ENCODE peak calls at places on chromosomes 4 and X, in five cellular contexts. F, S, G, O and V are unnamed samples.

GRCh38 chr4:120724656-120725055 is 197.9 kb downstream of the PRDM5 start:
- DNase-seq in F (no peak), S (no peak), G (no peak), O (no peak), V (no peak)

GRCh38 chr4:61572160-61572559 is 372.0 kb downstream of the ADGRL3 start:
- DNase-seq in F (peak), S (no peak), G (peak), O (no peak), V (no peak)

GRCh38 chr4:113678651-113679050 is 82.9 kb downstream of the CAMK2D start:
- DNase-seq in F (no peak), S (no peak), G (no peak), O (no peak), V (no peak)

GRCh38 chr4:1061747-1062146 is 50.3 kb downstream of the FGFRL1 start:
- DNase-seq in F (no peak), S (no peak), G (no peak), O (no peak), V (no peak)

GRCh38 chr4:152735918-152736305 is 43.6 kb downstream of the TIGD4 start:
- DNase-seq in F (no peak), S (no peak), G (no peak), O (no peak), V (no peak)

GRCh38 chrX:72466493-72466892 is 106.2 kb downstream of the HDAC8 start:
- DNase-seq in F (no peak), S (no peak), G (peak), O (no peak), V (no peak)

GRCh38 chr4:8123389-8123788 is 35.2 kb downstream of the ABLIM2 start:
- DNase-seq in F (no peak), S (no peak), G (no peak), O (no peak), V (no peak)

GRCh38 chr4:65918217-65918616 is 247.9 kb upstream of the EPHA5 start:
- DNase-seq in F (peak), S (no peak), G (no peak), O (no peak), V (no peak)

GRCh38 chr4:120155287-120155686 is 88.6 kb upstream of the MAD2L1 start:
- DNase-seq in F (no peak), S (no peak), G (peak), O (no peak), V (no peak)

GRCh38 chrX:13050151-13050550 is 5.7 kb upstream of the FAM9C start:
- DNase-seq in F (no peak), S (no peak), G (no peak), O (no peak), V (no peak)

GRCh38 chr4:88177981-88178632 is 19.7 kb upstream of the ABCG2 start:
- DNase-seq in F (peak), S (no peak), G (peak), O (no peak), V (no peak)

GRCh38 chr4:19380600-19380999 is 871.1 kb upstream of the SLIT2 start:
- DNase-seq in F (peak), S (no peak), G (peak), O (no peak), V (no peak)

GRCh38 chr4:107743532-107743931 is 23.5 kb upstream of the PAPSS1 start:
- DNase-seq in F (no peak), S (no peak), G (no peak), O (no peak), V (no peak)

GRCh38 chr4:130736436-130737185 is 1640.7 kb downstream of the C4orf33 start:
- DNase-seq in F (no peak), S (no peak), G (no peak), O (no peak), V (no peak)

GRCh38 chr4:20454440-20455037 is 202.8 kb downstream of the SLIT2 start:
- DNase-seq in F (no peak), S (no peak), G (no peak), O (no peak), V (no peak)

GRCh38 chr4:37803348-37803973 is 23.0 kb upstream of the PGM2 start:
- DNase-seq in F (peak), S (no peak), G (peak), O (peak), V (no peak)

GRCh38 chr4:118920247-118920646 is 31.6 kb downstream of the SYNPO2 start:
- DNase-seq in F (peak), S (no peak), G (peak), O (no peak), V (no peak)

GRCh38 chr4:47686294-47686872 is 151.5 kb downstream of the CORIN start:
- DNase-seq in F (peak), S (no peak), G (peak), O (peak), V (peak)

GRCh38 chrX:53321216-53321942 is 40.0 kb upstream of the IQSEC2 start:
- DNase-seq in F (no peak), S (no peak), G (no peak), O (peak), V (no peak)

GRCh38 chrX:72045552-72046277 is 86.0 kb downstream of the RTL5 start:
- DNase-seq in F (peak), S (no peak), G (no peak), O (no peak), V (no peak)

GRCh38 chrX:78375894-78376293 is 48.5 kb upstream of the CYSLTR1 start:
- DNase-seq in F (peak), S (no peak), G (no peak), O (no peak), V (no peak)

GRCh38 chr4:3310301-3311094 is 17.7 kb downstream of the RGS12 start:
- DNase-seq in F (no peak), S (peak), G (no peak), O (no peak), V (no peak)

GRCh38 chrX:150074175-150074574 is 135.9 kb upstream of the EOLA2 start:
- DNase-seq in F (no peak), S (no peak), G (peak), O (no peak), V (no peak)

GRCh38 chr4:45944000-45944399 is 179.9 kb downstream of the GABRG1 start:
- DNase-seq in F (peak), S (no peak), G (no peak), O (no peak), V (no peak)

GRCh38 chrX:103919336-103919682 is 43.1 kb upstream of the TMSB15B start:
- DNase-seq in F (peak), S (no peak), G (peak), O (peak), V (no peak)

GRCh38 chr4:112516076-112516385 is at the start of gene NEUROG2:
- DNase-seq in F (no peak), S (no peak), G (no peak), O (no peak), V (peak)

GRCh38 chr4:145352438-145353145 is 129.1 kb upstream of the SMAD1 start:
- DNase-seq in F (no peak), S (no peak), G (no peak), O (no peak), V (no peak)

GRCh38 chr4:87785858-87786509 is 13.4 kb upstream of the IBSP start:
- DNase-seq in F (no peak), S (no peak), G (no peak), O (no peak), V (no peak)

GRCh38 chr4:106019771-106020170 is 124.5 kb downstream of the NPNT start:
- DNase-seq in F (no peak), S (no peak), G (no peak), O (no peak), V (no peak)

GRCh38 chrX:134801267-134801666 is 143.0 kb upstream of the PLAC1 start:
- DNase-seq in F (peak), S (no peak), G (no peak), O (no peak), V (no peak)

GRCh38 chr4:19492611-19493010 is 759.1 kb upstream of the SLIT2 start:
- DNase-seq in F (no peak), S (no peak), G (peak), O (no peak), V (no peak)

GRCh38 chrX:10755477-10756334 is 135.3 kb upstream of the MID1 start:
- DNase-seq in F (no peak), S (no peak), G (peak), O (no peak), V (no peak)

GRCh38 chrX:127138218-127138617 is 318.7 kb downstream of the PRR32 start:
- DNase-seq in F (no peak), S (no peak), G (no peak), O (no peak), V (no peak)

GRCh38 chr4:187302456-187302855 is 578.8 kb upstream of the FAT1 start:
- DNase-seq in F (no peak), S (no peak), G (peak), O (no peak), V (no peak)

GRCh38 chr4:139859876-139860275 is 194.3 kb downstream of the MGST2 start:
- DNase-seq in F (no peak), S (no peak), G (no peak), O (no peak), V (no peak)

GRCh38 chr4:37604464-37604863 is 81.7 kb downstream of the RELL1 start:
- DNase-seq in F (peak), S (no peak), G (peak), O (no peak), V (no peak)

GRCh38 chrX:104318330-104319009 is 63.7 kb upstream of the ESX1 start:
- DNase-seq in F (peak), S (no peak), G (peak), O (no peak), V (no peak)

GRCh38 chrX:50905334-50905733 is 5.2 kb upstream of the BMP15 start:
- DNase-seq in F (peak), S (no peak), G (peak), O (no peak), V (no peak)
- TF ChIP-seq CTCF in F (peak), S (peak), G (peak), O (peak), V (no peak)

DNA sequence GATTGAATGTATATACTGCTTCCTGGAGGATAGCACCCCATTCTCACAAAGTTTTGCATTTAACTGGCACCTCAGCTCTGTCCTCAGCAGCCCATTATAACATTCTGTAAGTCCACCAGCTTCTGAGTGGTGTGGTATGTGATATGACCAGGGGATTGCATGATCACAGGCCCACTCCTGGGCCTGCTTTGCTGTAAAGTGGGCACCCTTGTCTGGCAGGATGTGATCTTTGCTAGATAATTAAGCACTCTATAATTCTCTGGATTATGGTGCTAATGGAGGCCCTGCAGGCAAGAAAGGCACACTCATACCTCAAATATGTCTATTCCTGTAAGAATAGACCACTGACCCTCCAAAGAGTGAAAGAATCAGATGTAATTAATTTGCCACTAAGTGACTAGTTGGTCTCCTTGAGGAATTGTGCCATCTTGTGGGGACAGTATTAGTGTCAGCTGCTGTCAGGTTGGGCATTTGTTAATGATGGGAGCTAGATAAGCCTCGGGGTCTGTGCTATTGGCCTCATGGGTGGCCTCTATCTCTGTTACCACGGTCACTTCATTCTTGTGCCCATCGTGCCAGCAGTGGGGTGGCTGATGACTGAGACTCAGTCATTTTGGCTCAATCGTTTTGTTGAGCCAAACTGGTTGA is 2.2 kb upstream of the CFI start:
- DNase-seq in F (peak), S (no peak), G (peak), O (peak), V (no peak)
- TF ChIP-seq CTCF in F (peak), S (peak), G (no peak), O (peak), V (no peak)

GRCh38 chr4:22895482-22895881 is 202.7 kb downstream of the GBA3 start:
- DNase-seq in F (no peak), S (no peak), G (no peak), O (no peak), V (no peak)

GRCh38 chr4:22901631-22902030 is 208.9 kb downstream of the GBA3 start:
- DNase-seq in F (no peak), S (no peak), G (no peak), O (no peak), V (no peak)

DNA sequence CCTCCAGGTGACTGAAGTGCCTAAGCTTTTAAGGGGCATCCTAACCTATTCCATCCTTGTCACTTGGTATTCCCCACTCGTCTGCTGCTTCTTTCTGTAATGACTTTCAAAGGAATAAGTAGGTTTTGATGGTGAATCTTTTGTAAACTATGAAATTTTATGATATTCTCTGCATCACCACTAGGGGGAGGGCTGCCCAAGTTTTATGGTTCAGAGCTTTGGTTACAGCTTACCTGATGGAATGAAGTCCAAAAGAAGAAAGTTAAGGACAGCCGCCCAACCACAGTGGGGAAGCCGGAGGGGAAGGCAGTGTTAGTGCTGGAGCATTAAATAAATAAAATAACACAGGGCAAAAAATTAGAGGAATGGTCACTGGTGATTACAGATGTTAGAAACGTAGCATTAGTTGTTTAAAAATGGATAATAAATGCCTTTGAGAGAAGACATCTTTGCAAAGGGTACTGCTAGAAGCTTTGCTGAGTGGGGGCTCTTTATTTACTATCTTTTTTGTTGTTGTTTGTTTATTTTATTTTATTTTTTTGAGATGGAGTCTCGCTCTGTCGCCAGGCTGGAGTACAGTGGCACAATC is 204.9 kb downstream of the GBA3 start:
- DNase-seq in F (peak), S (no peak), G (peak), O (peak), V (no peak)
- TF ChIP-seq CTCF in F (peak), S (peak), G (peak), O (peak), V (peak)

GRCh38 chr4:173177232-173177631 is 8.6 kb downstream of the GALNT7 start:
- DNase-seq in F (no peak), S (no peak), G (no peak), O (no peak), V (no peak)
- TF ChIP-seq CTCF in F (no peak), S (no peak), G (no peak), O (no peak), V (no peak)

GRCh38 chr4:183485411-183486160 is 19.3 kb upstream of the ING2 start:
- DNase-seq in F (peak), S (no peak), G (no peak), O (no peak), V (no peak)

GRCh38 chr4:183478926-183479325 is 25.9 kb upstream of the ING2 start:
- DNase-seq in F (no peak), S (no peak), G (no peak), O (no peak), V (no peak)

GRCh38 chr4:183478123-183478522 is 26.7 kb upstream of the ING2 start:
- DNase-seq in F (no peak), S (no peak), G (no peak), O (no peak), V (no peak)

GRCh38 chr4:183483997-183484396 is 20.9 kb upstream of the ING2 start:
- DNase-seq in F (no peak), S (no peak), G (no peak), O (no peak), V (no peak)
- TF ChIP-seq CTCF in F (no peak), S (no peak), G (no peak), O (no peak), V (no peak)

DNA sequence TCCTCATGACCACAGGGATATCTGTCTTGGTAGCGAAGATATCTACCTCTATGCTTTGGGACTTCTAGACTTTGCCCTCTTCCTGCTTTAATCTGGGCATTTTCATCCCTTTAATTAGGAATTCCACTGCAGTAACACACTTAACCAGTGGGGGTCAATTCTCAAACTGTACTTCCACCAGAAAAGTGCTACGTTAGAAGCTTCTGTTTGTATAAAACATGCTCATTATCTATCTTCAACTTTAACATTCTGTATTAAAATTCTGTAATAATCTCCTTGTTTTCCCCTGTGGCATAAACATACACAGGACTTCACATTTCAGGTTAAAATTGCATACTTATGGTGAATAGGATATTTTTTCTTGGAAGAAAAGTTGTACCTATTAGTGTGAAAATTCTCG is 105.6 kb downstream of the AMMECR1 start:
- DNase-seq in F (peak), S (no peak), G (no peak), O (no peak), V (no peak)
- TF ChIP-seq CTCF in F (peak), S (peak), G (no peak), O (no peak), V (no peak)

GRCh38 chr4:83013420-83013867 is 2.8 kb upstream of the LIN54 start:
- DNase-seq in F (no peak), S (no peak), G (no peak), O (no peak), V (no peak)

GRCh38 chr4:83010522-83011318 is at the start of gene LIN54:
- DNase-seq in F (peak), S (peak), G (peak), O (peak), V (peak)

GRCh38 chr4:83011779-83012630 is 1.4 kb upstream of the LIN54 start:
- DNase-seq in F (peak), S (peak), G (peak), O (peak), V (no peak)

GRCh38 chr4:83013931-83014330 is 3.3 kb upstream of the LIN54 start:
- DNase-seq in F (no peak), S (no peak), G (no peak), O (no peak), V (no peak)

DNA sequence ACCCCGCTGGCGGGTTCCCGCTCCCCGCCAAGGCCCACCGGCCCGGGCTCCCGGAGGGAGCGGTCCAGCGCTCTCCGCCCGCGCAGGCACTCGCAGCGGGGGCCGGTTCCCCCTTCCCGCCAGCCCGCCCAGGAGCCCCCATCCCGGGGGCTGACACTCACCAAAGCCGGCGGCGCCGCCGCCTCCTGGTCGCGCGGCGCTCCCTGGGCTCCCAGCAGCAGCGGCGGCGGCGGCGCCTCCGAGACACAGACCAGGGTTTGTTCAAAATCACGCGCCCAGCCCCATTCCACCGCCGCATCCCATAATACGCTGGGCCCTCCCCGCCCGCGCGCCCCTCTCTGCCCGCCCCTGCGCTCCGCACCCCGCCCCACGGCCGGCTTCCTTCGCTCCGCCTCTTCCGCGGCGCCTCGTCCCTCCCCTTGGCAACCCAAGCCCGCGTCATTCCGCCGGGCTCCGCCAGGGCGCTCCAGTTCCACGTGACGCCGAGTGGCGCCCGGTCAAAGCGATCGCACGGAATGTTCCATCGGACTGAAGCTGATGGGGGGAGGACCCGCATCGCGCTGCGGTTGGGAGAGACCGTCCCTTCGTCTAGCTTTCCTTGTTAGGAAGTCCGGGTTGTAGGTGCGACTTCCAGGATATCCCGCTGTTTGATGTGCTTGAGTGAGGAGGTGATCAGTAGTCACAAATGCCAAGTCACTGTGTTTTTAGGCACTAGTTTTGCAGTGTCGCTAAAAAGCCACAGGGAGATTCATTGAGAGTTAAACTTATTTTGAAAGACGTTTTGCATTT is 2.2 kb upstream of the LIN54 start:
- DNase-seq in F (peak), S (peak), G (peak), O (peak), V (peak)
- TF ChIP-seq CTCF in F (peak), S (peak), G (peak), O (peak), V (no peak)

GRCh38 chr4:110970642-110971041 is 347.8 kb upstream of the PITX2 start:
- DNase-seq in F (peak), S (peak), G (peak), O (peak), V (no peak)
- TF ChIP-seq CTCF in F (peak), S (peak), G (peak), O (peak), V (no peak)

GRCh38 chr4:67918428-67918827 is 34.6 kb upstream of the TMPRSS11D start:
- DNase-seq in F (peak), S (no peak), G (no peak), O (no peak), V (no peak)
- TF ChIP-seq CTCF in F (peak), S (peak), G (no peak), O (no peak), V (no peak)

GRCh38 chrX:27740933-27741332 is 66.9 kb upstream of the MAGEB10 start:
- DNase-seq in F (no peak), S (no peak), G (no peak), O (no peak), V (no peak)
- TF ChIP-seq CTCF in F (no peak), S (no peak), G (no peak), O (no peak), V (no peak)